ENCODE peak calls at places on chromosomes 2 and 18, in four cellular contexts. A is fibroblast of pulmonary artery, N is nucleus accumbens, D is ACHN. E is an unnamed sample.
A peak's percentile ranks its signal among the peaks of the same experiment; 100 is the strongest.

GRCh38 chr2:210366675-210367080 is 51.7 kb upstream of the MYL1 start:
- DNase-seq in A (no peak), N (no peak), D (no peak), E (no peak)

GRCh38 chr2:199148076-199148845 is 309.5 kb downstream of the SATB2 start:
- DNase-seq in A (no peak), N (no peak), D (no peak), E (no peak)

GRCh38 chr2:178870703-178871102 is 63.5 kb upstream of the TTN start:
- DNase-seq in A (peak; percentile 53), N (no peak), D (peak; percentile 38), E (no peak)

GRCh38 chr2:19942199-19942598 is 40.4 kb upstream of the TTC32 start:
- DNase-seq in A (peak; percentile 8), N (no peak), D (no peak), E (no peak)

GRCh38 chr2:183838295-183838694 is 714.1 kb downstream of the NUP35 start:
- DNase-seq in A (no peak), N (no peak), D (no peak), E (no peak)

GRCh38 chr18:45441110-45441842 is 174.0 kb upstream of the SLC14A2 start:
- DNase-seq in A (peak; percentile 1), N (no peak), D (peak; percentile 1), E (no peak)

GRCh38 chr2:119549236-119549635 is 5.0 kb downstream of the CFAP221 start:
- DNase-seq in A (peak; percentile 18), N (no peak), D (peak; percentile 27), E (no peak)

GRCh38 chr2:74867841-74868658 is 34.1 kb downstream of the HK2 start:
- DNase-seq in A (peak; percentile 83), N (no peak), D (peak; percentile 78), E (no peak)

GRCh38 chr2:64325852-64326577 is 127.9 kb upstream of the LGALSL start:
- DNase-seq in A (no peak), N (no peak), D (no peak), E (peak; percentile 70)

GRCh38 chr2:45459860-45460259 is 151.2 kb downstream of the SRBD1 start:
- DNase-seq in A (no peak), N (no peak), D (no peak), E (no peak)

GRCh38 chr18:39486268-39486667 is 1920.7 kb upstream of the CELF4 start:
- DNase-seq in A (no peak), N (no peak), D (no peak), E (no peak)

GRCh38 chr18:59876310-59876626 is 23.5 kb upstream of the PMAIP1 start:
- DNase-seq in A (no peak), N (no peak), D (no peak), E (no peak)

GRCh38 chr2:123500346-123500745 is 524.7 kb upstream of the CNTNAP5 start:
- DNase-seq in A (no peak), N (no peak), D (no peak), E (no peak)

GRCh38 chr2:118012778-118013177 is 1.1 kb downstream of the CCDC93 start:
- DNase-seq in A (no peak), N (no peak), D (no peak), E (no peak)

GRCh38 chr2:62474173-62474572 is 31.8 kb downstream of the TMEM17 start:
- DNase-seq in A (no peak), N (no peak), D (no peak), E (no peak)

GRCh38 chr2:50948691-50949090 is 83.2 kb downstream of the NRXN1 start:
- DNase-seq in A (no peak), N (no peak), D (no peak), E (no peak)

GRCh38 chr2:22355816-22356433 is 1029.1 kb upstream of the KLHL29 start:
- DNase-seq in A (peak; percentile 2), N (peak; percentile 48), D (peak; percentile 46), E (peak; percentile 38)

GRCh38 chr2:203201426-203201825 is 37.4 kb upstream of the CYP20A1 start:
- DNase-seq in A (no peak), N (no peak), D (no peak), E (no peak)

GRCh38 chr2:70557171-70557838 is 3.7 kb upstream of the TGFA start:
- DNase-seq in A (no peak), N (peak; percentile 25), D (no peak), E (no peak)

GRCh38 chr2:43149482-43150107 is 76.8 kb downstream of the ZFP36L2 start:
- DNase-seq in A (no peak), N (no peak), D (no peak), E (no peak)

GRCh38 chr2:127415593-127416485 is 2.4 kb upstream of the PROC start:
- DNase-seq in A (no peak), N (no peak), D (peak; percentile 76), E (peak; percentile 76)

GRCh38 chr2:240622631-240623235 is 2.5 kb upstream of the GPR35 start:
- DNase-seq in A (no peak), N (no peak), D (no peak), E (no peak)

GRCh38 chr18:65091737-65092329 is 659.0 kb upstream of the CDH7 start:
- DNase-seq in A (peak; percentile 3), N (no peak), D (peak; percentile 47), E (peak; percentile 28)

GRCh38 chr2:207231106-207231860 is 65.5 kb upstream of the KLF7 start:
- DNase-seq in A (no peak), N (no peak), D (no peak), E (no peak)

E was measured in OCI-LY7.